ENCODE peak calls at places on chromosome 3, in seven cellular contexts. H, L, A, P, S, V and F are unnamed samples.

GRCh38 chr3:177263615-177264365 is 66.5 kb upstream of the TBL1XR1 start:
- DNase-seq in A (no peak), P (no peak), H (no peak), L (no peak), V (no peak), S (no peak), F (no peak)

GRCh38 chr3:156382458-156383346 is 172.2 kb downstream of the SSR3 start:
- DNase-seq in S (no peak), P (peak), L (no peak), A (peak), V (no peak), H (peak), F (no peak)

GRCh38 chr3:99866167-99866810 is 48.6 kb downstream of the CMSS1 start:
- DNase-seq in V (no peak), H (no peak), L (no peak), A (no peak), S (no peak), P (no peak), F (no peak)

GRCh38 chr3:179450901-179451334 is 352 bp downstream of the GNB4 start:
- DNase-seq in P (peak), S (no peak), L (no peak), H (peak), V (peak), A (no peak), F (no peak)

GRCh38 chr3:35448121-35448520 is 191.2 kb upstream of the ARPP21 start:
- DNase-seq in S (no peak), A (no peak), L (no peak), P (no peak), V (no peak), H (no peak), F (no peak)

GRCh38 chr3:53144446-53144845 is 14.2 kb upstream of the RFT1 start:
- DNase-seq in S (no peak), P (no peak), A (no peak), H (no peak), V (no peak), L (no peak), F (no peak)

GRCh38 chr3:99246010-99246654 is 344.6 kb upstream of the DCBLD2 start:
- DNase-seq in P (no peak), A (no peak), V (no peak), S (no peak), L (no peak), H (no peak), F (no peak)

GRCh38 chr3:127998596-127998995 is 53.6 kb upstream of the SEC61A1 start:
- DNase-seq in P (no peak), V (no peak), S (no peak), L (no peak), A (no peak), H (no peak), F (no peak)

GRCh38 chr3:170835346-170835745 is 34.6 kb downstream of the RPL22L1 start:
- DNase-seq in S (no peak), H (peak), V (no peak), A (no peak), P (no peak), L (no peak), F (no peak)

GRCh38 chr3:52128118-52128683 is 26.0 kb downstream of the POC1A start:
- DNase-seq in A (peak), L (no peak), S (no peak), P (peak), V (no peak), H (peak), F (no peak)

GRCh38 chr3:136559896-136560295 is 192.3 kb downstream of the STAG1 start:
- DNase-seq in S (no peak), P (no peak), H (peak), L (no peak), A (no peak), V (no peak), F (no peak)

GRCh38 chr3:52703356-52703755 is 2.2 kb downstream of the GLT8D1 start:
- DNase-seq in L (no peak), P (no peak), S (no peak), H (no peak), A (no peak), V (no peak), F (no peak)

GRCh38 chr3:149152420-149152819 is 23.0 kb downstream of the HPS3 start:
- DNase-seq in A (no peak), P (no peak), L (no peak), S (no peak), H (no peak), V (no peak), F (no peak)

GRCh38 chr3:150073513-150073912 is 102.8 kb upstream of the PFN2 start:
- DNase-seq in V (no peak), P (no peak), L (no peak), S (no peak), A (no peak), H (no peak), F (no peak)

GRCh38 chr3:4492240-4493007 is 724 bp upstream of the ITPR1 start:
- DNase-seq in L (peak), V (peak), S (no peak), P (peak), H (peak), A (no peak), F (peak)

GRCh38 chr3:185558395-185558794 is 6.0 kb upstream of the LIPH start:
- DNase-seq in P (no peak), H (no peak), S (no peak), V (no peak), L (no peak), A (peak), F (no peak)

GRCh38 chr3:54577313-54577712 is 350.5 kb downstream of the LRTM1 start:
- DNase-seq in H (no peak), S (no peak), V (no peak), P (no peak), A (no peak), L (no peak), F (no peak)

GRCh38 chr3:149751551-149751950 is 738 bp downstream of the COMMD2 start:
- DNase-seq in L (no peak), A (no peak), H (no peak), V (no peak), P (no peak), S (no peak), F (no peak)

GRCh38 chr3:64422192-64422591 is 196.9 kb upstream of the PRICKLE2 start:
- DNase-seq in P (no peak), L (no peak), H (no peak), S (no peak), A (no peak), V (no peak), F (no peak)

GRCh38 chr3:42701371-42702065 is 1.1 kb downstream of the HHATL start:
- DNase-seq in H (no peak), V (peak), L (no peak), A (no peak), P (peak), S (peak), F (peak)

GRCh38 chr3:33389908-33390307 is 50.3 kb downstream of the UBP1 start:
- DNase-seq in L (no peak), S (no peak), P (no peak), A (no peak), H (no peak), V (no peak), F (no peak)

GRCh38 chr3:16460273-16460672 is 53.2 kb downstream of the RFTN1 start:
- DNase-seq in L (no peak), A (no peak), H (no peak), P (no peak), V (no peak), S (no peak), F (no peak)

GRCh38 chr3:79255696-79256095 is 512.1 kb downstream of the ROBO1 start:
- DNase-seq in V (no peak), A (no peak), L (no peak), P (no peak), H (no peak), S (no peak), F (no peak)

GRCh38 chr3:100436951-100437350 is 35.6 kb downstream of the LNP1 start:
- DNase-seq in S (no peak), H (no peak), L (no peak), P (no peak), A (no peak), V (no peak), F (no peak)

GRCh38 chr3:182618085-182618732 is 175.1 kb upstream of the ATP11B start:
- DNase-seq in H (peak), P (no peak), S (no peak), L (no peak), V (no peak), A (no peak), F (no peak)

GRCh38 chr3:132788299-132788698 is 66.1 kb upstream of the NPHP3 start:
- DNase-seq in L (no peak), V (peak), S (no peak), A (peak), H (peak), P (no peak), F (no peak)

GRCh38 chr3:185272051-185272450 is 18.2 kb upstream of the EHHADH start:
- DNase-seq in A (no peak), L (no peak), P (no peak), V (no peak), S (no peak), H (no peak), F (no peak)

GRCh38 chr3:43059456-43059855 is 46.4 kb downstream of the POMGNT2 start:
- DNase-seq in P (no peak), L (no peak), V (no peak), S (no peak), A (no peak), H (no peak), F (no peak)

GRCh38 chr3:172213168-172213567 is 173.8 kb downstream of the FNDC3B start:
- DNase-seq in L (no peak), H (no peak), V (no peak), S (no peak), P (no peak), A (no peak), F (no peak)

GRCh38 chr3:32276279-32276841 is 37.9 kb downstream of the CMTM8 start:
- DNase-seq in H (no peak), P (no peak), A (no peak), V (no peak), L (no peak), S (no peak), F (no peak)

GRCh38 chr3:105823149-105823866 is 45.5 kb downstream of the CBLB start:
- DNase-seq in A (peak), P (peak), H (no peak), S (no peak), L (no peak), V (no peak), F (no peak)

GRCh38 chr3:82637574-82637973 is 876.1 kb upstream of the GBE1 start:
- DNase-seq in P (no peak), A (no peak), S (no peak), L (no peak), V (no peak), H (no peak), F (no peak)

DNA sequence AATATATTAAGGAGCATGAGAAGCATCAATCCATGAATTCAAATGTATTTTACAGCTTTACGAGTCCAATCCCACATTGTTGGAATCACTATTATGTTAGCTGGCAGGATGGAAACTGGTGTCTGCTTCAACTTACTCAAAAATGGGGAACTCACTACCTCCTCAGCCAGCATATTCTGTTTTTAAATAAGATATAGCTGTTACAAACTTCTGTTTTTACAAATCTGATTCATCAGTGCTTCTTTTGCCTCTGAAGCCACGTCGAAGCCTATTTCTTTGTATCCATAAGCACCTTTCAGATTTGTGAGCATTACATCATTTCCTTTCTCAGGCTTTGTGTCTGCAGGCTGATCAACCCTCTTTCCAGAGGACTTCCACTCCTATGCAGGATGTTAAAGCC is 105.9 kb downstream of the TPRG1 start:
- DNase-seq in L (no peak), A (no peak), S (no peak), V (no peak), P (no peak), H (peak), F (no peak)
- H3K27ac ChIP-seq in L (no peak), A (no peak), S (no peak), V (no peak), P (peak), H (peak), F (no peak)

GRCh38 chr3:111338059-111338698 is 203.8 kb upstream of the CD96 start:
- DNase-seq in S (peak), V (peak), P (peak), H (peak), L (peak), A (peak), F (peak)
- H3K27ac ChIP-seq in S (no peak), V (no peak), P (no peak), H (no peak), L (no peak), A (no peak), F (no peak)

GRCh38 chr3:124562769-124563168 is 167.5 kb upstream of the UMPS start:
- DNase-seq in A (no peak), V (no peak), S (no peak), H (no peak), L (no peak), P (no peak), F (no peak)

GRCh38 chr3:124558898-124559649 is 171.2 kb upstream of the UMPS start:
- DNase-seq in V (peak), L (peak), P (peak), A (peak), S (peak), H (peak), F (peak)

GRCh38 chr3:124557433-124558232 is 172.6 kb upstream of the UMPS start:
- DNase-seq in V (no peak), H (peak), S (no peak), A (no peak), L (no peak), P (no peak), F (no peak)

GRCh38 chr3:124560406-124561215 is 169.6 kb upstream of the UMPS start:
- DNase-seq in H (no peak), V (no peak), S (no peak), P (no peak), L (no peak), A (no peak), F (no peak)

GRCh38 chr3:124559650-124560405 is 170.4 kb upstream of the UMPS start:
- DNase-seq in V (peak), A (peak), H (peak), S (peak), L (peak), P (peak), F (peak)
- H3K27ac ChIP-seq in V (no peak), A (no peak), H (peak), S (no peak), L (no peak), P (peak), F (peak)

GRCh38 chr3:58899159-58899952 is 150.5 kb downstream of the CFAP20DC start:
- DNase-seq in A (no peak), V (peak), S (no peak), L (no peak), P (no peak), H (no peak), F (no peak)
- H3K27ac ChIP-seq in A (no peak), V (peak), S (no peak), L (no peak), P (no peak), H (no peak), F (no peak)

DNA sequence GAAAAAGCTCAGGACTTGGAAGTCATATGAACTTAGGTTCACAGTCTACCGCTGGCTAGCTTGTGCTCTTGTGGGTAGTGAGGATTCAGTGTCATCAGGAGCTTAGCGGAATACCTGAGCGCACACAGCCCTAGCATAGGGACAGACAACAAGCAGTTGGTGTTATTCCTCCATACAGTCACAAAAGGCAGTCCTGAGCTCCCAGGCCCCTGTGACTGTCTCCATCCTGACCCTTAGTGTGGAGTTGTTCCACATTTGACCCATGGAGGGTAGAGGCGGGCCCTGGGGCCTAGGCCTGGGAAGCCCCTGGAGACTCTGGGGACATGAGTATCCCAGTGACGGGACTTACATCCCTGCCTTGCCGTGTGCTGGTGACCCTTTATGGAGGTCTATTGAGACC is 131.5 kb upstream of the PLXNA1 start:
- DNase-seq in S (no peak), V (no peak), P (no peak), A (no peak), H (no peak), L (no peak), F (no peak)
- H3K27ac ChIP-seq in S (no peak), V (peak), P (peak), A (no peak), H (no peak), L (no peak), F (no peak)

DNA sequence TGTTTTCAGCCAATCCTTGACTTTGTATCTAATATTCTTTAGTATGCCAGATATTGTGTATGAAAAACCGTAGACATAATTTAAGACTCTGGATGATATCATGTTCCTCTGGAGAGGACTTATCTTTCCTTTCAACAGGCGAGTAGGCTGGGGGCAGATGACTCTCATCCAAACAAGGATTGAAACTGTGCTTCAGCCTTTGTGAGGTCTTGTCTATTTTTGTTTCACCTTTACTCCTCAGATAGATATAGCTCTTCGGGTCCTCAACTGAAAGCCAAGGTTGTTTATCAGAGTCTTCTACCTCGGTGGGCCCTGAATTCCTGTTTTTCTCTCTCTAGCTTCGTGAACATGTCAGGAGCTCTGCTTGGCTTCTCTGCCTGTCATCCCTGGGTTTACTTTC is 66.0 kb downstream of the C3orf20 start:
- DNase-seq in A (no peak), P (no peak), L (no peak), H (no peak), S (no peak), V (no peak), F (no peak)
- H3K27ac ChIP-seq in A (no peak), P (no peak), L (no peak), H (no peak), S (no peak), V (peak), F (no peak)

DNA sequence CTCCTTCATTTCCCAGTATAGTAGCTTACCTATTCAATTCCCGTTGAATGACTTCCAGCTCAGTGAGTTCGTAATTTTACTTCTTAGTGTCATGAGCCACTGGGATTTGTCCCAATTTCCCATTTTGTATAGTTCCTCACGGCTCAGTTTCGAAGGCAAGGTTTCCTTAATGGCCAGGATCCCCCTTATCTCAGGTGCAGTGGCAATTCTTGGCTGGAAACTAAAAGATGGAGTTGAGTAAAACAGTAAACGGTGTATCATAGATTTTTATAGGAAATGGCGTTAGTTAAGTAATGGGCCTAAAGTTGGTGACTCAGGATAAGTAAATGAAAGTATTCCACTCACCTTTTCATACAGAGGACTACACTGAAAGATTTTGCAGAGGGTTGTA is 522 bp upstream of the LMLN start:
- DNase-seq in H (no peak), A (no peak), L (no peak), S (no peak), V (no peak), P (no peak), F (no peak)
- H3K27ac ChIP-seq in H (peak), A (peak), L (peak), S (peak), V (peak), P (peak), F (peak)

DNA sequence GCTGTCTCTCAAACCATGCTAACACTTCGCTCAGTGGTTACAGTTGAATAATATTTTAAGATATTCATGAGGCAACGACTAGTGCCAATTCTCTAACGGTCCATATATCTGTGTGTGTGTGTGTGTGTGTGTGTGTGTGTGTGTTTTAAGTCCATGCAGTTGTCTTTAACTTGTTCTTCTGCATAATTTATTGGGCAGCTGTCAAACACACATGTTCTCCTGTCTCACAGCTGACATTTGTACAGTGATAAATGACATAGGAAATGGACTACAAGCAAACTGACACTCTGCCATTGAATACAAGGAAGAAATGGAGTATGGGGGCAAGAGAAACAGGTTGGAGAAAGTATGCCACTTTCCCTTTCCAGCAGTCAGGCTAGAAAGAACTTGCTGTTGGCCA is 172.0 kb downstream of the PDZRN3 start:
- DNase-seq in A (no peak), P (no peak), H (no peak), V (no peak), S (no peak), L (no peak), F (no peak)
- H3K27ac ChIP-seq in A (no peak), P (no peak), H (no peak), V (no peak), S (no peak), L (no peak), F (no peak)